ENCODE peak calls at places on chromosomes 12 and 14, in ten cellular contexts. One of them, this sample, is unnamed.

GRCh38 chr12:17216156-17216555 is 610.2 kb upstream of the LMO3 start:
- DNase-seq in activated CD4-positive, alpha-beta T cell treated with anti-CD3 and anti-CD28 coated beads for 48 hours: no peak
- DNase-seq in T-helper 2 cell treated with Interferon-gamma antibody and Interleukin-4, amounts not matched to agents 5 μg/mL and 100 μg/mL, for 36 hours: no peak
- DNase-seq in substantia nigra: no peak
- DNase-seq in midbrain: no peak
- DNase-seq in HT1080: no peak
- DNase-seq in kidney tubule cell: no peak
- DNase-seq in SK-N-SH: no peak
- DNase-seq in activated CD8-positive, alpha-beta memory T cell treated with anti-CD3 and anti-CD28 coated beads, Interleukin-2, amount 50 U/mL, for 4 hours: no peak
- DNase-seq in activated B cell treated with CpG ODN at 0.5 μM for 24 hours: no peak
- DNase-seq in this sample: no peak

GRCh38 chr12:76307083-76307482 is 41.1 kb downstream of the BBS10 start:
- DNase-seq in activated CD4-positive, alpha-beta T cell treated with anti-CD3 and anti-CD28 coated beads for 48 hours: no peak
- DNase-seq in T-helper 2 cell treated with Interferon-gamma antibody and Interleukin-4, amounts not matched to agents 5 μg/mL and 100 μg/mL, for 36 hours: no peak
- DNase-seq in substantia nigra: no peak
- DNase-seq in midbrain: no peak
- DNase-seq in HT1080: no peak
- DNase-seq in kidney tubule cell: no peak
- DNase-seq in SK-N-SH: no peak
- DNase-seq in activated CD8-positive, alpha-beta memory T cell treated with anti-CD3 and anti-CD28 coated beads, Interleukin-2, amount 50 U/mL, for 4 hours: no peak
- DNase-seq in activated B cell treated with CpG ODN at 0.5 μM for 24 hours: no peak
- DNase-seq in this sample: no peak

GRCh38 chr14:61337893-61338292 is 16.5 kb downstream of the PRKCH start:
- DNase-seq in activated CD4-positive, alpha-beta T cell treated with anti-CD3 and anti-CD28 coated beads for 48 hours: peak; percentile 70
- DNase-seq in T-helper 2 cell treated with Interferon-gamma antibody and Interleukin-4, amounts not matched to agents 5 μg/mL and 100 μg/mL, for 36 hours: peak; percentile 59
- DNase-seq in substantia nigra: no peak
- DNase-seq in midbrain: no peak
- DNase-seq in HT1080: no peak
- DNase-seq in kidney tubule cell: no peak
- DNase-seq in SK-N-SH: no peak
- DNase-seq in activated CD8-positive, alpha-beta memory T cell treated with anti-CD3 and anti-CD28 coated beads, Interleukin-2, amount 50 U/mL, for 4 hours: peak; percentile 71
- DNase-seq in activated B cell treated with CpG ODN at 0.5 μM for 24 hours: no peak
- DNase-seq in this sample: peak; percentile 87

GRCh38 chr12:52295663-52296062 is 4.3 kb upstream of the KRT81 start:
- DNase-seq in activated CD4-positive, alpha-beta T cell treated with anti-CD3 and anti-CD28 coated beads for 48 hours: no peak
- DNase-seq in T-helper 2 cell treated with Interferon-gamma antibody and Interleukin-4, amounts not matched to agents 5 μg/mL and 100 μg/mL, for 36 hours: no peak
- DNase-seq in substantia nigra: no peak
- DNase-seq in midbrain: no peak
- DNase-seq in HT1080: peak; percentile 40
- DNase-seq in kidney tubule cell: no peak
- DNase-seq in SK-N-SH: no peak
- DNase-seq in activated CD8-positive, alpha-beta memory T cell treated with anti-CD3 and anti-CD28 coated beads, Interleukin-2, amount 50 U/mL, for 4 hours: no peak
- DNase-seq in activated B cell treated with CpG ODN at 0.5 μM for 24 hours: no peak
- DNase-seq in this sample: no peak

GRCh38 chr12:123384318-123384993 is 524 bp downstream of the KMT5A start:
- DNase-seq in activated CD4-positive, alpha-beta T cell treated with anti-CD3 and anti-CD28 coated beads for 48 hours: peak; percentile 41
- DNase-seq in T-helper 2 cell treated with Interferon-gamma antibody and Interleukin-4, amounts not matched to agents 5 μg/mL and 100 μg/mL, for 36 hours: peak; percentile 42
- DNase-seq in substantia nigra: peak; percentile 29
- DNase-seq in midbrain: no peak
- DNase-seq in HT1080: no peak
- DNase-seq in kidney tubule cell: peak; percentile 58
- DNase-seq in SK-N-SH: peak; percentile 44
- DNase-seq in activated CD8-positive, alpha-beta memory T cell treated with anti-CD3 and anti-CD28 coated beads, Interleukin-2, amount 50 U/mL, for 4 hours: peak; percentile 26
- DNase-seq in activated B cell treated with CpG ODN at 0.5 μM for 24 hours: no peak
- DNase-seq in this sample: peak; percentile 22

GRCh38 chr12:131831021-131831571 is 2.9 kb downstream of the MMP17 start:
- DNase-seq in activated CD4-positive, alpha-beta T cell treated with anti-CD3 and anti-CD28 coated beads for 48 hours: peak; percentile 42
- DNase-seq in T-helper 2 cell treated with Interferon-gamma antibody and Interleukin-4, amounts not matched to agents 5 μg/mL and 100 μg/mL, for 36 hours: no peak
- DNase-seq in substantia nigra: no peak
- DNase-seq in midbrain: peak; percentile 3
- DNase-seq in HT1080: no peak
- DNase-seq in kidney tubule cell: peak; percentile 7
- DNase-seq in SK-N-SH: no peak
- DNase-seq in activated CD8-positive, alpha-beta memory T cell treated with anti-CD3 and anti-CD28 coated beads, Interleukin-2, amount 50 U/mL, for 4 hours: peak; percentile 44
- DNase-seq in activated B cell treated with CpG ODN at 0.5 μM for 24 hours: no peak
- DNase-seq in this sample: no peak

GRCh38 chr12:129772463-129773169 is 131.2 kb downstream of the TMEM132D start:
- DNase-seq in activated CD4-positive, alpha-beta T cell treated with anti-CD3 and anti-CD28 coated beads for 48 hours: no peak
- DNase-seq in T-helper 2 cell treated with Interferon-gamma antibody and Interleukin-4, amounts not matched to agents 5 μg/mL and 100 μg/mL, for 36 hours: no peak
- DNase-seq in substantia nigra: no peak
- DNase-seq in midbrain: no peak
- DNase-seq in HT1080: peak; percentile 85
- DNase-seq in kidney tubule cell: peak; percentile 21
- DNase-seq in SK-N-SH: no peak
- DNase-seq in activated CD8-positive, alpha-beta memory T cell treated with anti-CD3 and anti-CD28 coated beads, Interleukin-2, amount 50 U/mL, for 4 hours: no peak
- DNase-seq in activated B cell treated with CpG ODN at 0.5 μM for 24 hours: no peak
- DNase-seq in this sample: no peak

GRCh38 chr14:51849095-51849494 is 11.3 kb upstream of the GNG2 start:
- DNase-seq in activated CD4-positive, alpha-beta T cell treated with anti-CD3 and anti-CD28 coated beads for 48 hours: peak; percentile 70
- DNase-seq in T-helper 2 cell treated with Interferon-gamma antibody and Interleukin-4, amounts not matched to agents 5 μg/mL and 100 μg/mL, for 36 hours: peak; percentile 66
- DNase-seq in substantia nigra: no peak
- DNase-seq in midbrain: no peak
- DNase-seq in HT1080: peak; percentile 46
- DNase-seq in kidney tubule cell: peak; percentile 63
- DNase-seq in SK-N-SH: no peak
- DNase-seq in activated CD8-positive, alpha-beta memory T cell treated with anti-CD3 and anti-CD28 coated beads, Interleukin-2, amount 50 U/mL, for 4 hours: peak; percentile 27
- DNase-seq in activated B cell treated with CpG ODN at 0.5 μM for 24 hours: no peak
- DNase-seq in this sample: no peak

GRCh38 chr12:70052931-70053497 is 190.2 kb upstream of the CNOT2 start:
- DNase-seq in activated CD4-positive, alpha-beta T cell treated with anti-CD3 and anti-CD28 coated beads for 48 hours: no peak
- DNase-seq in T-helper 2 cell treated with Interferon-gamma antibody and Interleukin-4, amounts not matched to agents 5 μg/mL and 100 μg/mL, for 36 hours: no peak
- DNase-seq in substantia nigra: no peak
- DNase-seq in midbrain: no peak
- DNase-seq in HT1080: peak; percentile 86
- DNase-seq in kidney tubule cell: peak; percentile 68
- DNase-seq in SK-N-SH: no peak
- DNase-seq in activated CD8-positive, alpha-beta memory T cell treated with anti-CD3 and anti-CD28 coated beads, Interleukin-2, amount 50 U/mL, for 4 hours: no peak
- DNase-seq in activated B cell treated with CpG ODN at 0.5 μM for 24 hours: no peak
- DNase-seq in this sample: no peak

GRCh38 chr14:69387311-69387710 is 10.8 kb downstream of the ERH start:
- DNase-seq in activated CD4-positive, alpha-beta T cell treated with anti-CD3 and anti-CD28 coated beads for 48 hours: no peak
- DNase-seq in T-helper 2 cell treated with Interferon-gamma antibody and Interleukin-4, amounts not matched to agents 5 μg/mL and 100 μg/mL, for 36 hours: no peak
- DNase-seq in substantia nigra: no peak
- DNase-seq in midbrain: no peak
- DNase-seq in HT1080: no peak
- DNase-seq in kidney tubule cell: peak; percentile 51
- DNase-seq in SK-N-SH: no peak
- DNase-seq in activated CD8-positive, alpha-beta memory T cell treated with anti-CD3 and anti-CD28 coated beads, Interleukin-2, amount 50 U/mL, for 4 hours: no peak
- DNase-seq in activated B cell treated with CpG ODN at 0.5 μM for 24 hours: no peak
- DNase-seq in this sample: no peak

GRCh38 chr12:106134294-106134949 is 4.3 kb downstream of the NUAK1 start:
- DNase-seq in activated CD4-positive, alpha-beta T cell treated with anti-CD3 and anti-CD28 coated beads for 48 hours: no peak
- DNase-seq in T-helper 2 cell treated with Interferon-gamma antibody and Interleukin-4, amounts not matched to agents 5 μg/mL and 100 μg/mL, for 36 hours: no peak
- DNase-seq in substantia nigra: no peak
- DNase-seq in midbrain: no peak
- DNase-seq in HT1080: no peak
- DNase-seq in kidney tubule cell: no peak
- DNase-seq in SK-N-SH: no peak
- DNase-seq in activated CD8-positive, alpha-beta memory T cell treated with anti-CD3 and anti-CD28 coated beads, Interleukin-2, amount 50 U/mL, for 4 hours: no peak
- DNase-seq in activated B cell treated with CpG ODN at 0.5 μM for 24 hours: no peak
- DNase-seq in this sample: no peak

GRCh38 chr14:105878125-105878524 is 351.7 kb downstream of the TMEM121 start:
- DNase-seq in activated CD4-positive, alpha-beta T cell treated with anti-CD3 and anti-CD28 coated beads for 48 hours: no peak
- DNase-seq in T-helper 2 cell treated with Interferon-gamma antibody and Interleukin-4, amounts not matched to agents 5 μg/mL and 100 μg/mL, for 36 hours: no peak
- DNase-seq in substantia nigra: no peak
- DNase-seq in midbrain: no peak
- DNase-seq in HT1080: no peak
- DNase-seq in kidney tubule cell: no peak
- DNase-seq in SK-N-SH: no peak
- DNase-seq in activated CD8-positive, alpha-beta memory T cell treated with anti-CD3 and anti-CD28 coated beads, Interleukin-2, amount 50 U/mL, for 4 hours: peak; percentile 9
- DNase-seq in activated B cell treated with CpG ODN at 0.5 μM for 24 hours: no peak
- DNase-seq in this sample: no peak

This sample was measured in Jurkat, Clone E6-1.